ENCODE peak calls at places on chromosomes 11 and 22, in six cellular contexts. B, Z, R, G, V and K are unnamed samples.

GRCh38 chr22:30947821-30948454 is 20.6 kb downstream of the MORC2 start:
- DNase-seq in B (peak), Z (peak), R (no peak), G (no peak), V (peak), K (peak)

GRCh38 chr11:120001161-120002135 is 136.5 kb downstream of the TRIM29 start:
- DNase-seq in B (no peak), Z (no peak), R (no peak), G (no peak), V (no peak), K (no peak)

GRCh38 chr11:98940913-98941312 is 79.8 kb upstream of the CNTN5 start:
- DNase-seq in B (no peak), Z (no peak), R (no peak), G (no peak), V (no peak), K (no peak)

GRCh38 chr11:11536650-11537049 is 85.2 kb downstream of the GALNT18 start:
- DNase-seq in B (no peak), Z (no peak), R (no peak), G (no peak), V (no peak), K (no peak)

GRCh38 chr11:10263929-10264328 is 30.1 kb downstream of the SBF2 start:
- DNase-seq in B (no peak), Z (peak), R (no peak), G (no peak), V (peak), K (peak)

GRCh38 chr11:92962444-92962843 is 7.0 kb upstream of the MTNR1B start:
- DNase-seq in B (no peak), Z (no peak), R (no peak), G (no peak), V (no peak), K (no peak)

GRCh38 chr22:49827307-49827852 is 293 bp downstream of the BRD1 start:
- DNase-seq in B (no peak), Z (no peak), R (no peak), G (no peak), V (peak), K (no peak)

GRCh38 chr22:36443198-36443770 is 38.2 kb downstream of the TXN2 start:
- DNase-seq in B (no peak), Z (no peak), R (no peak), G (no peak), V (peak), K (no peak)

GRCh38 chr11:62012451-62013265 is 45.2 kb upstream of the FTH1 start:
- DNase-seq in B (peak), Z (peak), R (no peak), G (no peak), V (peak), K (no peak)

GRCh38 chr11:12150831-12151382 is 40.5 kb downstream of the MICAL2 start:
- DNase-seq in B (no peak), Z (peak), R (no peak), G (peak), V (peak), K (no peak)

GRCh38 chr22:42338502-42338901 is 68.0 kb upstream of the TCF20 start:
- DNase-seq in B (no peak), Z (no peak), R (no peak), G (no peak), V (no peak), K (no peak)

GRCh38 chr11:128187377-128187776 is 400.0 kb downstream of the ETS1 start:
- DNase-seq in B (no peak), Z (no peak), R (no peak), G (no peak), V (no peak), K (no peak)

GRCh38 chr11:55707029-55707428 is 45.0 kb downstream of the OR4C6 start:
- DNase-seq in B (peak), Z (peak), R (no peak), G (no peak), V (peak), K (no peak)

GRCh38 chr11:65637794-65638317 is at the start of gene SIPA1:
- DNase-seq in B (peak), Z (peak), R (peak), G (peak), V (peak), K (peak)

GRCh38 chr22:29369460-29369859 is 18.9 kb downstream of the AP1B1 start:
- DNase-seq in B (no peak), Z (peak), R (no peak), G (no peak), V (peak), K (no peak)

GRCh38 chr11:106281455-106282173 is 204.2 kb downstream of the AASDHPPT start:
- DNase-seq in B (no peak), Z (peak), R (no peak), G (no peak), V (peak), K (peak)

GRCh38 chr22:38986629-38987028 is 4.5 kb downstream of the APOBEC3B start:
- DNase-seq in B (no peak), Z (no peak), R (no peak), G (no peak), V (no peak), K (no peak)

GRCh38 chr11:57735655-57736298 is 5.5 kb upstream of the SELENOH start:
- DNase-seq in B (no peak), Z (no peak), R (no peak), G (no peak), V (no peak), K (no peak)

GRCh38 chr11:93921695-93922468 is 71.5 kb upstream of the VSTM5 start:
- DNase-seq in B (peak), Z (peak), R (peak), G (no peak), V (peak), K (peak)

GRCh38 chr22:48901324-48901723 is 926.3 kb downstream of the BRD1 start:
- DNase-seq in B (no peak), Z (no peak), R (no peak), G (no peak), V (no peak), K (no peak)